ENCODE peak calls at places on chromosome 2, in four cellular contexts. F, K, W and M are unnamed samples. For H3K27me3, the result is how much of the 10 kb centered on the place peaks cover.

GRCh38 chr2:8576525-8577157 is 105.2 kb upstream of the ID2 start:
- DNase-seq in K (peak), F (no peak), W (peak), M (no peak)

GRCh38 chr2:241041557-241042158 is 43.2 kb downstream of the SNED1 start:
- DNase-seq in W (peak), F (no peak), K (no peak), M (no peak)

GRCh38 chr2:42200534-42201227 is 31.5 kb downstream of the EML4 start:
- DNase-seq in K (no peak), W (no peak), F (no peak), M (no peak)

GRCh38 chr2:127427376-127428056 is 9.3 kb downstream of the PROC start:
- DNase-seq in K (no peak), F (no peak), W (no peak), M (no peak)

GRCh38 chr2:3365219-3365618 is 12.4 kb downstream of the EIPR1 start:
- DNase-seq in F (no peak), K (no peak), W (no peak), M (no peak)

GRCh38 chr2:27622921-27623384 is 5.9 kb downstream of the CCDC121 start:
- DNase-seq in K (no peak), F (peak), W (no peak), M (no peak)

GRCh38 chr2:19299032-19299431 is 59.4 kb downstream of the OSR1 start:
- DNase-seq in F (no peak), K (no peak), W (no peak), M (no peak)

GRCh38 chr2:157466764-157467163 is 22.9 kb upstream of the CYTIP start:
- DNase-seq in F (no peak), K (no peak), W (no peak), M (no peak)

GRCh38 chr2:126828471-126828870 is 70.2 kb upstream of the TEX51 start:
- DNase-seq in F (no peak), K (no peak), W (no peak), M (no peak)

GRCh38 chr2:148737742-148738141 is 93.2 kb downstream of the EPC2 start:
- DNase-seq in K (no peak), W (no peak), F (no peak), M (no peak)
- H3K27me3 ChIP-seq in K (under half), W (under half), F (under half), M (under half)

DNA sequence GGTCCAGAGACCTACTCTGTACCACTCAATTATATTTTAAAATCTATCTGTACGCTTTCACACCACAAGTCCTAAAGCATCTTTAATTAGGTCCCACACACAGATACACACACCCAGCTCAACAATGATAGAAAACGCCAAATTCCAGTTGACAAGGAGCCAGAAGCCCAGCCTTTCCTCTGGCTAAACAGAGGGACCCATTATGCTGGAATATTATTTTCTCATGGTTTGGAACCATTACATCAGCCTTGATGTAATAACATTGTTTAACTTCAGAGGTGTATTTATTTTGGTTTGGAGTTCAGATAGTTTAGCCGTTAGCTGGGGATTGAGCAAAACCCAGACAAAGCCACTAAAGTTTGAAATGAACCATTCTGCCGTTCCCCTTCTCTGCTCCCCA is 14.0 kb upstream of the INHBB start:
- DNase-seq in W (no peak), F (no peak), K (no peak), M (no peak)
- H3K27me3 ChIP-seq in W (under half), F (under half), K (under half), M (under half)

GRCh38 chr2:170829016-170829415 is 12.3 kb downstream of the GAD1 start:
- DNase-seq in F (no peak), K (no peak), W (no peak), M (no peak)
- H3K27me3 ChIP-seq in F (under half), K (half or more), W (under half), M (under half)

GRCh38 chr2:222311321-222311977 is 12.7 kb upstream of the PAX3 start:
- DNase-seq in W (no peak), F (no peak), K (peak), M (no peak)

GRCh38 chr2:222313816-222314215 is 15.0 kb upstream of the PAX3 start:
- DNase-seq in W (no peak), F (no peak), K (no peak), M (peak)

GRCh38 chr2:222309766-222310165 is 11.0 kb upstream of the PAX3 start:
- DNase-seq in F (no peak), K (no peak), W (no peak), M (no peak)

GRCh38 chr2:222310747-222311320 is 12.0 kb upstream of the PAX3 start:
- DNase-seq in K (no peak), F (no peak), W (no peak), M (no peak)

GRCh38 chr2:222311978-222312738 is 13.4 kb upstream of the PAX3 start:
- DNase-seq in K (no peak), W (no peak), F (no peak), M (no peak)
- H3K27me3 ChIP-seq in K (half or more), W (under half), F (half or more), M (under half)